ENCODE peak calls at places on chromosomes 11 and 22, in eight cellular contexts. O, K, J, R, V, C, B and X are unnamed samples. For H3K4me1, the result is how much of the 10 kb centered on the place peaks cover.

GRCh38 chr11:12983331-12983730 is 25.8 kb upstream of the RASSF10 start:
- DNase-seq in O (no peak), K (no peak), J (no peak), R (no peak), V (no peak), C (no peak), B (no peak), X (no peak)

GRCh38 chr11:64120951-64121569 is 44.9 kb downstream of the MACROD1 start:
- DNase-seq in O (no peak), K (no peak), J (no peak), R (no peak), V (no peak), C (no peak), B (no peak), X (no peak)

GRCh38 chr11:10429526-10429925 is 25.5 kb upstream of the AMPD3 start:
- DNase-seq in O (no peak), K (no peak), J (no peak), R (no peak), V (no peak), C (no peak), B (no peak), X (no peak)

GRCh38 chr11:134552749-134553148 is 140.7 kb upstream of the B3GAT1 start:
- DNase-seq in O (no peak), K (no peak), J (no peak), R (no peak), V (no peak), C (no peak), B (no peak), X (no peak)

GRCh38 chr11:134528453-134528852 is 116.4 kb upstream of the B3GAT1 start:
- DNase-seq in O (no peak), K (no peak), J (no peak), R (peak), V (no peak), C (no peak), B (no peak), X (no peak)

GRCh38 chr22:47032956-47033647 is 270.7 kb downstream of the TBC1D22A start:
- DNase-seq in O (no peak), K (no peak), J (no peak), R (peak), V (no peak), C (no peak), B (no peak), X (peak)

GRCh38 chr11:34929794-34930763 is 13.7 kb downstream of the PDHX start:
- DNase-seq in O (no peak), K (no peak), J (peak), R (no peak), V (no peak), C (no peak), B (no peak), X (no peak)

GRCh38 chr22:26481694-26482093 is 1.9 kb downstream of the HPS4 start:
- DNase-seq in O (no peak), K (no peak), J (no peak), R (no peak), V (no peak), C (no peak), B (no peak), X (no peak)

GRCh38 chr11:82999232-82999631 is 72.5 kb downstream of the RAB30 start:
- DNase-seq in O (no peak), K (no peak), J (no peak), R (no peak), V (no peak), C (no peak), B (no peak), X (no peak)

GRCh38 chr11:113198907-113199660 is 115.3 kb upstream of the TTC12 start:
- DNase-seq in O (no peak), K (no peak), J (no peak), R (no peak), V (no peak), C (no peak), B (no peak), X (no peak)

GRCh38 chr11:126163074-126163700 is 48.3 kb downstream of the RPUSD4 start:
- DNase-seq in O (no peak), K (no peak), J (no peak), R (peak), V (no peak), C (peak), B (no peak), X (no peak)

GRCh38 chr11:126079640-126080205 is 17.1 kb upstream of the CDON start:
- DNase-seq in O (no peak), K (peak), J (no peak), R (no peak), V (no peak), C (no peak), B (no peak), X (no peak)

GRCh38 chr11:1560011-1560579 is 12.0 kb downstream of the DUSP8 start:
- DNase-seq in O (no peak), K (no peak), J (peak), R (peak), V (no peak), C (no peak), B (no peak), X (no peak)

GRCh38 chr11:86952933-86953637 is 2.1 kb downstream of the FZD4 start:
- DNase-seq in O (no peak), K (peak), J (no peak), R (no peak), V (no peak), C (no peak), B (no peak), X (no peak)

GRCh38 chr11:71358122-71358728 is 90.0 kb downstream of the DHCR7 start:
- DNase-seq in O (no peak), K (no peak), J (no peak), R (peak), V (no peak), C (no peak), B (no peak), X (no peak)

GRCh38 chr11:3006505-3007260 is 14.6 kb upstream of the NAP1L4 start:
- DNase-seq in O (no peak), K (no peak), J (no peak), R (no peak), V (peak), C (no peak), B (no peak), X (peak)

GRCh38 chr22:44566911-44567310 is 68.9 kb upstream of the RTL6 start:
- DNase-seq in O (no peak), K (no peak), J (no peak), R (peak), V (no peak), C (no peak), B (no peak), X (no peak)

GRCh38 chr11:27847496-27847895 is 147.2 kb upstream of the BDNF start:
- DNase-seq in O (no peak), K (no peak), J (no peak), R (no peak), V (no peak), C (no peak), B (no peak), X (no peak)

GRCh38 chr11:27234043-27234668 is 128.9 kb downstream of the CCDC34 start:
- DNase-seq in O (no peak), K (no peak), J (no peak), R (peak), V (no peak), C (no peak), B (no peak), X (no peak)

GRCh38 chr22:35318346-35319215 is 18.9 kb downstream of the TOM1 start:
- DNase-seq in O (no peak), K (no peak), J (no peak), R (peak), V (no peak), C (no peak), B (no peak), X (no peak)

GRCh38 chr11:122729139-122729538 is 73.6 kb downstream of the UBASH3B start:
- DNase-seq in O (no peak), K (no peak), J (no peak), R (no peak), V (no peak), C (no peak), B (no peak), X (no peak)

GRCh38 chr11:1231396-1232327 is 8.8 kb downstream of the MUC5B start:
- DNase-seq in O (no peak), K (no peak), J (no peak), R (peak), V (no peak), C (no peak), B (no peak), X (no peak)

GRCh38 chr11:57648791-57649735 is 649 bp downstream of the YPEL4 start:
- DNase-seq in O (no peak), K (peak), J (no peak), R (no peak), V (no peak), C (no peak), B (no peak), X (no peak)

GRCh38 chr22:46366801-46367706 is 31.5 kb downstream of the TRMU start:
- DNase-seq in O (no peak), K (no peak), J (no peak), R (peak), V (no peak), C (no peak), B (peak), X (no peak)

GRCh38 chr22:18028817-18029527 is 4.6 kb upstream of the MICAL3 start:
- DNase-seq in O (no peak), K (no peak), J (no peak), R (peak), V (no peak), C (no peak), B (no peak), X (no peak)

GRCh38 chr22:17368727-17369552 is at the start of gene CECR2:
- DNase-seq in O (peak), K (peak), J (peak), R (peak), V (peak), C (peak), B (peak), X (peak)

GRCh38 chr11:109680127-109680526 is 258.1 kb downstream of the C11orf87 start:
- DNase-seq in O (no peak), K (no peak), J (no peak), R (no peak), V (no peak), C (no peak), B (no peak), X (no peak)

GRCh38 chr11:17221968-17222367 is 14.2 kb upstream of the PIK3C2A start:
- DNase-seq in O (no peak), K (no peak), J (no peak), R (no peak), V (no peak), C (no peak), B (no peak), X (no peak)

GRCh38 chr11:121930004-121930965 is 185.7 kb downstream of the BLID start:
- DNase-seq in O (no peak), K (peak), J (no peak), R (no peak), V (no peak), C (no peak), B (no peak), X (no peak)

GRCh38 chr22:29030618-29031235 is 30.9 kb downstream of the C22orf31 start:
- DNase-seq in O (peak), K (peak), J (peak), R (peak), V (peak), C (peak), B (no peak), X (peak)
- H3K4me1 ChIP-seq in O (half or more), K (under half), J (under half), R (under half), V (under half), C (under half), B (under half), X (under half)

GRCh38 chr22:38707984-38708383 is 2.2 kb downstream of the GTPBP1 start:
- DNase-seq in O (no peak), K (no peak), J (no peak), R (no peak), V (no peak), C (no peak), B (no peak), X (no peak)
- H3K4me1 ChIP-seq in O (under half), K (half or more), J (under half), R (under half), V (under half), C (under half), B (under half), X (under half)

GRCh38 chr11:11857769-11858168 is 16.0 kb downstream of the USP47 start:
- DNase-seq in O (no peak), K (peak), J (no peak), R (no peak), V (no peak), C (no peak), B (no peak), X (no peak)
- H3K4me1 ChIP-seq in O (under half), K (under half), J (under half), R (under half), V (under half), C (under half), B (under half), X (under half)

GRCh38 chr11:128492903-128493569 is 94.3 kb downstream of the ETS1 start:
- DNase-seq in O (no peak), K (no peak), J (no peak), R (no peak), V (no peak), C (no peak), B (no peak), X (no peak)
- H3K4me1 ChIP-seq in O (under half), K (under half), J (under half), R (half or more), V (under half), C (under half), B (half or more), X (under half)